ENCODE peak calls at places on chromosomes 12 and 14, in four cellular contexts. H is trophoblast cell, T is IMR-90, X is mesenchymal stem cell. A is an unnamed sample.

GRCh38 chr12:20415641-20416040 is 47.3 kb downstream of the PDE3A start:
- DNase-seq in H (no peak), T (no peak), X (no peak), A (no peak)

GRCh38 chr12:88496429-88497190 is 83.7 kb downstream of the KITLG start:
- DNase-seq in H (no peak), T (no peak), X (no peak), A (no peak)

GRCh38 chr12:24839268-24839791 is 109.6 kb downstream of the BCAT1 start:
- DNase-seq in H (no peak), T (no peak), X (no peak), A (no peak)

GRCh38 chr12:132407525-132407924 is 78.1 kb upstream of the GALNT9 start:
- DNase-seq in H (no peak), T (no peak), X (no peak), A (no peak)

GRCh38 chr12:34395056-34396005 is 373.0 kb downstream of the ALG10 start:
- DNase-seq in H (no peak), T (no peak), X (no peak), A (no peak)

GRCh38 chr12:42935756-42936155 is 346.2 kb upstream of the PRICKLE1 start:
- DNase-seq in H (no peak), T (peak), X (peak), A (no peak)

GRCh38 chr12:63849641-63850040 is 5.1 kb downstream of the SRGAP1 start:
- DNase-seq in H (no peak), T (no peak), X (no peak), A (no peak)

GRCh38 chr12:56836317-56836716 is 73.2 kb downstream of the HSD17B6 start:
- DNase-seq in H (peak), T (no peak), X (peak), A (no peak)

GRCh38 chr12:89552376-89552775 is 26.5 kb upstream of the POC1B start:
- DNase-seq in H (no peak), T (peak), X (no peak), A (no peak)

GRCh38 chr12:76340680-76341435 is 7.4 kb downstream of the BBS10 start:
- DNase-seq in H (no peak), T (peak), X (peak), A (no peak)

GRCh38 chr12:77294016-77294415 is 228.6 kb upstream of the E2F7 start:
- DNase-seq in H (no peak), T (peak), X (no peak), A (no peak)

GRCh38 chr14:67883717-67884116 is 64.1 kb downstream of the RAD51B start:
- DNase-seq in H (no peak), T (peak), X (peak), A (no peak)

GRCh38 chr12:124543052-124543590 is 24.3 kb downstream of the NCOR2 start:
- DNase-seq in H (peak), T (no peak), X (peak), A (no peak)

GRCh38 chr12:56029666-56030293 is 8.9 kb downstream of the IKZF4 start:
- DNase-seq in H (peak), T (peak), X (peak), A (no peak)

GRCh38 chr12:121227294-121227693 is 17.4 kb downstream of the P2RX4 start:
- DNase-seq in H (peak), T (no peak), X (no peak), A (no peak)

GRCh38 chr14:28759658-28760313 is 6.8 kb upstream of the FOXG1 start:
- DNase-seq in H (no peak), T (no peak), X (no peak), A (no peak)

GRCh38 chr12:31781894-31782540 is 53.2 kb upstream of the AMN1 start:
- DNase-seq in H (no peak), T (no peak), X (no peak), A (no peak)

GRCh38 chr12:122849352-122850047 is 14.2 kb downstream of the HIP1R start:
- DNase-seq in H (no peak), T (no peak), X (no peak), A (no peak)

GRCh38 chr12:121581681-121582439 is 1.0 kb upstream of the KDM2B start:
- DNase-seq in H (no peak), T (peak), X (peak), A (peak)

GRCh38 chr12:6104027-6104426 is 20.4 kb downstream of the VWF start:
- DNase-seq in H (no peak), T (no peak), X (no peak), A (no peak)

GRCh38 chr12:112837629-112838191 is 46.2 kb downstream of the RPH3A start:
- DNase-seq in H (no peak), T (peak), X (peak), A (no peak)

GRCh38 chr14:33254876-33255275 is 316.2 kb downstream of the NPAS3 start:
- DNase-seq in H (no peak), T (no peak), X (peak), A (no peak)

GRCh38 chr14:35351897-35352273 is 52.7 kb downstream of the NFKBIA start:
- DNase-seq in H (no peak), T (no peak), X (no peak), A (no peak)
- H2BK120ac ChIP-seq in H (no peak), T (no peak), X (no peak), A (no peak)

GRCh38 chr14:20683125-20683895 is 1.1 kb upstream of the RNASE4 start:
- DNase-seq in H (peak), T (peak), X (peak), A (peak)
- H2BK120ac ChIP-seq in H (peak), T (peak), X (peak), A (no peak)

GRCh38 chr14:55580401-55581010 is 499 bp downstream of the KTN1 start:
- DNase-seq in H (no peak), T (no peak), X (peak), A (peak)

GRCh38 chr14:55581011-55581806 is 1.2 kb downstream of the KTN1 start:
- DNase-seq in H (peak), T (no peak), X (peak), A (no peak)

GRCh38 chr14:55578511-55578910 is 1.5 kb upstream of the KTN1 start:
- DNase-seq in H (no peak), T (no peak), X (no peak), A (no peak)

GRCh38 chr14:55577229-55577628 is 2.8 kb upstream of the KTN1 start:
- DNase-seq in H (peak), T (no peak), X (no peak), A (no peak)

GRCh38 chr14:55579724-55580400 is at the start of gene KTN1:
- DNase-seq in H (peak), T (peak), X (peak), A (peak)
- H2BK120ac ChIP-seq in H (peak), T (peak), X (peak), A (no peak)

GRCh38 chr14:101410126-101410525 is 151.2 kb upstream of the DIO3 start:
- DNase-seq in H (no peak), T (no peak), X (no peak), A (no peak)

GRCh38 chr14:101412741-101413140 is 148.6 kb upstream of the DIO3 start:
- DNase-seq in H (no peak), T (no peak), X (no peak), A (no peak)

GRCh38 chr14:101409006-101409543 is 152.2 kb upstream of the DIO3 start:
- DNase-seq in H (no peak), T (no peak), X (no peak), A (no peak)

GRCh38 chr14:101411770-101412169 is 149.5 kb upstream of the DIO3 start:
- DNase-seq in H (no peak), T (no peak), X (no peak), A (no peak)

DNA sequence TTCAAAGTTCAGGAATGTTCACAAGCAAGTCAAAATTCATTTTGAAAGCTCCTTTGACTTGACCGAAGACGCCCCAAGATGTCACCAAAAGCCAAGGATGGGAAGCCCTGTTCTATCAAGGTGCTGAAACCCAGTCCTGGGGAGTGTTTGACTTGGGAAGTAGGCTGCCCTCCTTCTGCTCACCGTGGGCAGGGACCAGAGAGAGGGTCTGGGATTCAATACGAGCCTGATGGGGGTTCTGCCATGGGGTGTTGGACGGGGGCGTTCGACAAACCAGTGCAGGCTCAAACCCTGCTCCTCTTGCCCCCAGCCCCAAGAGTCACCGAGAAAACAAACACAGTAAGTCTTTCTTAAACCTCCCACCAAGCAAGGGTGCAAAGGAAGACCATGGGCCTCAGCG is 150.1 kb upstream of the DIO3 start:
- DNase-seq in H (no peak), T (no peak), X (no peak), A (no peak)
- H2BK120ac ChIP-seq in H (no peak), T (no peak), X (no peak), A (no peak)

DNA sequence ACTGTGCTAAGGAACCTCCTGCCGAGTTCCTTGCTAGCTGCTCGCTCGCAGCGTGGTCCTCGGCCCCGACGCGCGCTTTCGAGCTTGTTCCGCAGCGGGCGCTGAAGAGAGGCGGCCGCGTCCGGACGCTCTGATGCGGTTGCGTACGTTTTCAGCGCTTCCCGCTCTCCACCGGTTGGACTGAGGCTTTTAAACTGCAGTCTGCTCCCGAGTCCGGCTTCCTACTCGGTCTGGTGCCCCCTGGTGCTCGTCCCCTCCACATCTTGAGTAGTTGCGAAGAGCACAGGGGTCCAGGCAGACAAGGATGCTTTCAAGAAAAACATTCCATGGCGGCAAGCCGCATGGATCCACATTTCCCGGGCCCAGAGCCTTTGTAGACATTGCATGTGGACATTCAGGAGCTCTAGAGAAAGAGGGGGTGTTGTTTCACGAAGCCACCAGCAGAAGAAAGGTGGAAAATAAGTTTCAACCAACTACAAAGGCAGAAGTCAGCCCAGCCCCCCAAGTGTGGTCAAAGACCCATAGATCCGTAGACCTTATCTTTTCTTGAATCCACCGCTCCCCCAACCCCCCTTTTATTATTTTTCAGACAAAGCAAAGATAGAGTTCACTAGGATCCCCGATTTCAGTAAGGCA is 1.1 kb upstream of the WNK1 start:
- DNase-seq in H (peak), T (peak), X (peak), A (peak)
- H2BK120ac ChIP-seq in H (peak), T (no peak), X (no peak), A (no peak)

DNA sequence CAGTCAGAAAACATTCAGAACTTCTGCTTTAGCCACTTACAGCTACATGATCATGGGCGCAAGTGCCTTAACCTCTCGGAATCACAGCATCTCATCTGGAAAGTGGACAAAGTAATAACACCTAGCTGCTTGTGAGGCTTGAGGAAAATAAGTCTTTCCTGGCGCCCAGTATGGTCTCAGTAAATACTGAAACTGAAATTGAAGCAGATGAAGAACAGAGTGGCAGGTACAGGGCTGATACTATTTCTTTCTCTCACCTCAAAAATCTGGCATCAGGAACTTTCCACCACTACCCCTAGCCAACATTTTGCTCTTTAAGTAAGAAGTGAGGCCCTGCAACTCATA is 129.6 kb upstream of the FUT8 start:
- DNase-seq in H (no peak), T (no peak), X (no peak), A (no peak)
- H2BK120ac ChIP-seq in H (no peak), T (peak), X (no peak), A (no peak)

GRCh38 chr12:107225626-107226025 is 132.3 kb upstream of the CRY1 start:
- DNase-seq in H (no peak), T (peak), X (peak), A (no peak)

GRCh38 chr12:107229827-107230226 is 136.5 kb upstream of the CRY1 start:
- DNase-seq in H (no peak), T (no peak), X (no peak), A (no peak)

GRCh38 chr12:107231269-107231668 is 137.9 kb upstream of the CRY1 start:
- DNase-seq in H (no peak), T (no peak), X (no peak), A (no peak)

GRCh38 chr12:107223816-107224215 is 130.5 kb upstream of the CRY1 start:
- DNase-seq in H (no peak), T (peak), X (no peak), A (no peak)

DNA sequence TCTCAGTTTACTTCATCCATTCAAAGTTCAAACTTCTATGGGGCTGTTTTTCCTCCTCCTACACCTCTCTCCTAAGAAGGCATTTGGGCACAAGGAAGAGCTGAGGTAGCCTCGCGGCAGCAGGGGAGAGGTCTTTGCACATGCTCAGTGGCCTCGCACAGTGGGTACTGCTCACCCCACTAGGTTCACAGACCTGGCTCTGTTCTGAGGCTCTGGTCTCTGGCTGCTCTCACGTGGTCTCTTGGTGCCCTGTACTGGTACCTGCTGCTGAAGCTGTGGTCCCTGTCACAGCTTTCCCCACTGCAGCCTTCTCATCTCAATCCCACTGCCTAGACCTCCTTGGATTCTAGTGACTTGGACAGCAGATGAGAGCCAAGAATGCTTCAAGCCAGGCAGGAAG is 134.7 kb upstream of the CRY1 start:
- DNase-seq in H (no peak), T (no peak), X (no peak), A (no peak)
- H2BK120ac ChIP-seq in H (no peak), T (no peak), X (no peak), A (no peak)

A was measured in neuronal stem cell.